ENCODE peak calls at places on chromosomes 3 and 15, in seven cellular contexts. Z is stimulated activated CD4-positive, alpha-beta T cell treated with anti-CD3 and anti-CD28 coated beads, Interleukin-2, amount 100 ng/mL, for 48 hours; W is NCI-H1105 treated with DMSO at 0.1 percent for 48 hours; C is C1 segment of cervical spinal cord; D is T-helper 17 cell; G is activated T-helper 1 cell treated with anti-CD3 and anti-CD28 coated beads, Interleukin-12 subunit alpha, Interleukin-12 subunit beta, Interleukin-2, Interleukin-4 antibody, amounts not matched to agents 30 ng/mL and 10 ng/mL and 1 ng/mL, durations not matched to agents 14 hours and 24 hours and 36 hours; Q is cerebellum. V is an unnamed sample.

GRCh38 chr3:8529738-8530525 is 28.3 kb downstream of the LMCD1 start:
- DNase-seq in Z (no peak), W (no peak), C (no peak), D (no peak), G (no peak), Q (no peak), V (no peak)

GRCh38 chr3:105584351-105584790 is 217.7 kb downstream of the ALCAM start:
- DNase-seq in Z (no peak), W (no peak), C (no peak), D (no peak), G (no peak), Q (no peak), V (no peak)

GRCh38 chr3:169764164-169764452 is 752 bp downstream of the TERC start:
- DNase-seq in Z (no peak), W (peak), C (no peak), D (no peak), G (no peak), Q (no peak), V (no peak)

GRCh38 chr15:59369597-59369996 is 3.1 kb downstream of the MYO1E start:
- DNase-seq in Z (no peak), W (no peak), C (no peak), D (no peak), G (no peak), Q (no peak), V (no peak)

GRCh38 chr15:85313339-85313738 is 67.1 kb upstream of the AKAP13 start:
- DNase-seq in Z (no peak), W (no peak), C (no peak), D (no peak), G (no peak), Q (no peak), V (no peak)

GRCh38 chr3:42666022-42666421 is 12.5 kb downstream of the ZBTB47 start:
- DNase-seq in Z (no peak), W (no peak), C (no peak), D (no peak), G (no peak), Q (no peak), V (no peak)

GRCh38 chr3:55622116-55622515 is 135.0 kb upstream of the WNT5A start:
- DNase-seq in Z (no peak), W (no peak), C (no peak), D (no peak), G (no peak), Q (no peak), V (no peak)

GRCh38 chr3:34947849-34948248 is 691.5 kb upstream of the ARPP21 start:
- DNase-seq in Z (no peak), W (no peak), C (no peak), D (no peak), G (no peak), Q (no peak), V (no peak)

GRCh38 chr15:60223161-60223560 is 174.6 kb downstream of the ANXA2 start:
- DNase-seq in Z (no peak), W (peak), C (no peak), D (no peak), G (no peak), Q (no peak), V (no peak)

GRCh38 chr3:39183231-39184080 is 8.9 kb downstream of the XIRP1 start:
- DNase-seq in Z (no peak), W (no peak), C (no peak), D (no peak), G (no peak), Q (peak), V (no peak)

GRCh38 chr3:183123891-183124290 is 24.6 kb upstream of the MCCC1 start:
- DNase-seq in Z (no peak), W (no peak), C (no peak), D (no peak), G (no peak), Q (no peak), V (no peak)